ENCODE peak calls at places on chromosomes 1 and 21, in six cellular contexts. O, I, A, E, N and Z are unnamed samples.

GRCh38 chr1:54051936-54052469 is 1.0 kb downstream of the TMEM59 start:
- DNase-seq in O (no peak), E (no peak), A (no peak), I (no peak), N (peak), Z (peak)

GRCh38 chr1:62732327-62732726 is 44.1 kb upstream of the DOCK7 start:
- DNase-seq in E (no peak), N (peak), A (no peak), I (no peak), O (no peak), Z (no peak)

GRCh38 chr1:37574834-37575479 is 18.2 kb downstream of the DNALI1 start:
- DNase-seq in N (peak), I (no peak), A (no peak), E (peak), O (peak), Z (peak)

GRCh38 chr21:38959686-38960049 is 153.9 kb downstream of the ETS2 start:
- DNase-seq in O (no peak), N (no peak), A (no peak), E (no peak), I (no peak), Z (no peak)

GRCh38 chr1:183548136-183548535 is 42.1 kb downstream of the NCF2 start:
- DNase-seq in I (no peak), N (no peak), E (no peak), O (no peak), A (no peak), Z (no peak)

GRCh38 chr1:221688488-221688843 is 53.4 kb downstream of the DUSP10 start:
- DNase-seq in O (no peak), N (no peak), E (no peak), I (no peak), A (no peak), Z (no peak)

GRCh38 chr1:14259191-14259757 is 339.2 kb upstream of the KAZN start:
- DNase-seq in N (peak), E (no peak), I (peak), O (no peak), A (peak), Z (peak)

GRCh38 chr21:24255591-24255990 is 1351.7 kb downstream of the MRPL39 start:
- DNase-seq in O (no peak), N (no peak), I (no peak), E (no peak), A (no peak), Z (no peak)

GRCh38 chr1:223706077-223706988 is 6.0 kb upstream of the CAPN2 start:
- DNase-seq in E (peak), I (no peak), N (peak), A (no peak), O (peak), Z (peak)

GRCh38 chr1:223707270-223708000 is 4.9 kb upstream of the CAPN2 start:
- DNase-seq in N (peak), O (peak), I (peak), E (peak), A (peak), Z (peak)

GRCh38 chr1:223709598-223709997 is 2.7 kb upstream of the CAPN2 start:
- DNase-seq in A (no peak), E (peak), O (no peak), I (no peak), N (peak), Z (no peak)

GRCh38 chr1:223708651-223709268 is 3.6 kb upstream of the CAPN2 start:
- DNase-seq in A (no peak), I (no peak), N (no peak), E (no peak), O (no peak), Z (no peak)

GRCh38 chr1:223708001-223708359 is 4.4 kb upstream of the CAPN2 start:
- DNase-seq in A (no peak), E (no peak), O (no peak), N (no peak), I (no peak), Z (no peak)
- H3K4me3 ChIP-seq in A (no peak), E (no peak), O (no peak), N (peak), I (no peak), Z (no peak)

GRCh38 chr1:100147875-100148274 is 14.9 kb downstream of the TRMT13 start:
- DNase-seq in I (no peak), O (no peak), N (no peak), E (no peak), A (no peak), Z (no peak)
- TF ChIP-seq CTCF in I (no peak), O (no peak), N (no peak), E (no peak), A (no peak), Z (no peak)

DNA sequence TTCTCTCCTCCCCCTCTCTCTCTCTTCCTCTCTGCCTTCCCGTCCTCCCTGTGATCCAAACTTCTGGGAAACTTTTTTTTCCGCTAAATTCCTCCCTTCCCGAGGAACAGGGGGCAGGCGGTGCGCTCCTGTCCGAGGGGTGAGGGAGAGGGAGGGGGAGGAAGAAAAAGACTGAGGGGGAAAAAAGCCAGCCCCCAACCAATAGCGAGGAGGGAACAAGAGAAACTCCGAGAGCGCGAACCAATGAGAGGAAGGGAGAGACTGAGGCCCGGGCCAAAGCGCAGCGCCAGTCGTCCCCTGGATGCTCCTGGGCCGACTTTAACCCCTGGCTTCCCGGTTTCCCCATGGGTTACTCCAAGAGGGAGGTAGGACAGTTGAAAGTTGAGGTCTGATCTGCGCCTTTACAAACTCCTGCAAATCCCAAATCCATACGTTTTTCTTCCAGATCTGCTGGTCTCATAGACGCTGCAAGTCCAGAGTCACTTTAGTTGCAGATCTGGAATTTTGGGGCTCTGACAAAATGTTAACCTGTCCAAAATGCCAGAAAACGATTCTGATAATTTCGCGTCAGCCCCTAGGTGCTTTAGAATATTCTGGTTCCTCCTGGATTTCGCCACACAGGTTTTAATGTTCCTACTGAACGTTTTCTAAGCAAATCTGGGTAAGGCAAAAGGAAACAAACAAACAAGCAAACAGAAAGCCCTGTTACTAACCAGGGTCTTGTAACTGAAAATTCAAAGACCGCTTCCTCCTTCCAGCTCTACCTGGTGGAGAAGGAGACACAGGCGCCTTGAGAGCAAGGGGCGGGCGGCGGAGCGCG is at the start of gene TBX15:
- DNase-seq in O (peak), E (no peak), I (no peak), N (no peak), A (no peak), Z (no peak)
- H3K4me3 ChIP-seq in O (peak), E (peak), I (peak), N (peak), A (peak), Z (peak)

GRCh38 chr1:50684185-50684584 is 260.9 kb upstream of the DMRTA2 start:
- DNase-seq in I (no peak), O (no peak), A (no peak), E (no peak), N (no peak), Z (no peak)
- TF ChIP-seq CTCF in I (no peak), O (no peak), A (no peak), E (peak), N (no peak), Z (no peak)

GRCh38 chr1:67019600-67020136 is 34.3 kb downstream of the SLC35D1 start:
- DNase-seq in E (peak), A (no peak), N (peak), I (no peak), O (peak), Z (peak)
- H3K4me3 ChIP-seq in E (no peak), A (no peak), N (no peak), I (no peak), O (no peak), Z (no peak)

GRCh38 chr1:93679546-93679945 is 2.1 kb downstream of the BCAR3 start:
- DNase-seq in E (peak), N (no peak), O (no peak), I (no peak), A (no peak), Z (no peak)

GRCh38 chr1:93680121-93681094 is 1.2 kb downstream of the BCAR3 start:
- DNase-seq in N (peak), I (peak), A (peak), E (peak), O (peak), Z (no peak)

GRCh38 chr1:93678966-93679480 is 2.6 kb downstream of the BCAR3 start:
- DNase-seq in I (no peak), E (no peak), A (no peak), O (no peak), N (no peak), Z (no peak)

GRCh38 chr1:93681549-93682412 is at the start of gene BCAR3:
- DNase-seq in E (peak), I (peak), A (peak), N (peak), O (peak), Z (no peak)

DNA sequence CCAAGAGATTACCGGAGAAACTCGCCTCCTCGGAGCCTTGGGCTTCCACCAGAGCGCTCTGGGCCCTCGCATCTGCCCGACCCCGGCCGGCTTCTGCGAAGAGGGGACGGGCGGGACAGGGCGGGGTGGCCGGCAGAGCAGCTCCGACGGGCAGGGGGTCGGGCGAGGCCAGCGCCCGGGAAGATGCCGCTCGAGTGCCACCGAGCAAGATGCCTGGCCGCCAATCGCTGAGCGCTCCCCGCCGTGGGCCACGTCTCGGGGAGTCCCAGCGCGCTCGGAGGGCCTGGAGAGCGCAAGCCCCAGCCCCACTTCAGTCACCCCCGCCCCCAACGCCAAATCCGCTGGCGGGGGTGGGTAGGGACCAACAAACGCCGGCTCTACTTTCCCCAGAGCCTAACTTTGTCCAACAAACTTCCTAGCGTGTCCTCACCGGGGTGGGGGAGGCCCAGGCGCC is 515 bp downstream of the BCAR3 start:
- DNase-seq in A (no peak), O (no peak), N (no peak), E (no peak), I (no peak), Z (no peak)
- TF ChIP-seq CTCF in A (no peak), O (no peak), N (no peak), E (no peak), I (no peak), Z (no peak)